ENCODE peak calls at places on chromosomes 7 and 10, in five cellular contexts. L is HCT116, W is transverse colon, D is sigmoid colon, Q is prostate gland. N is an unnamed sample.
A peak's percentile ranks its signal among the peaks of the same experiment; 100 is the strongest.

GRCh38 chr10:6314620-6315205 is 112.0 kb downstream of the PFKFB3 start:
- DNase-seq in D (no peak), Q (no peak), W (peak; percentile 19), L (no peak), N (no peak)

GRCh38 chr10:89183571-89183970 is 23.5 kb downstream of the CH25H start:
- DNase-seq in L (no peak), W (no peak), D (no peak), Q (no peak), N (no peak)

GRCh38 chr7:22445140-22445722 is 54.8 kb downstream of the STEAP1B start:
- DNase-seq in W (peak; percentile 83), Q (peak; percentile 68), D (peak; percentile 80), L (no peak), N (no peak)

GRCh38 chr10:88616250-88616977 is 29.9 kb downstream of the LIPJ start:
- DNase-seq in L (no peak), W (no peak), D (peak; percentile 63), Q (no peak), N (no peak)

GRCh38 chr7:76329479-76329878 is 27.0 kb downstream of the HSPB1 start:
- DNase-seq in D (peak; percentile 53), W (no peak), Q (no peak), L (no peak), N (no peak)

GRCh38 chr7:132090444-132090843 is 485.8 kb downstream of the PLXNA4 start:
- DNase-seq in D (no peak), Q (no peak), W (no peak), L (no peak), N (no peak)

GRCh38 chr10:6924166-6924565 is 344.1 kb upstream of the PRKCQ start:
- DNase-seq in Q (no peak), D (no peak), W (no peak), L (no peak), N (no peak)

GRCh38 chr7:85595639-85596268 is 408.9 kb upstream of the SEMA3D start:
- DNase-seq in Q (no peak), W (no peak), L (no peak), D (no peak), N (no peak)

GRCh38 chr7:73706122-73707044 is 13.1 kb downstream of the STX1A start:
- DNase-seq in D (no peak), Q (no peak), L (peak; percentile 68), W (no peak), N (peak; percentile 89)

GRCh38 chr7:163298-163695 is 29.1 kb upstream of the FAM20C start:
- DNase-seq in W (no peak), Q (no peak), D (no peak), L (no peak), N (no peak)

GRCh38 chr7:152881893-152882292 is 122.3 kb downstream of the ACTR3B start:
- DNase-seq in Q (no peak), W (no peak), L (no peak), D (no peak), N (no peak)

GRCh38 chr7:3588341-3588740 is 287.3 kb downstream of the SDK1 start:
- DNase-seq in W (no peak), D (no peak), Q (no peak), L (no peak), N (no peak)

GRCh38 chr10:126065751-126066150 is 169.4 kb downstream of the FANK1 start:
- DNase-seq in W (no peak), L (no peak), D (no peak), Q (no peak), N (no peak)

GRCh38 chr7:141701489-141702046 is 398 bp downstream of the DENND11 start:
- DNase-seq in L (no peak), W (peak; percentile 59), D (peak; percentile 70), Q (peak; percentile 18), N (no peak)

GRCh38 chr7:29987083-29987482 is 2.5 kb downstream of the SCRN1 start:
- DNase-seq in W (no peak), L (no peak), D (no peak), Q (no peak), N (peak; percentile 36)

GRCh38 chr10:123140983-123141390 is 5.2 kb downstream of the HMX3 start:
- DNase-seq in D (peak; percentile 52), Q (no peak), L (no peak), W (no peak), N (no peak)

GRCh38 chr7:6495597-6496262 is 48.0 kb upstream of the DAGLB start:
- DNase-seq in W (no peak), D (no peak), Q (no peak), L (no peak), N (no peak)

GRCh38 chr7:158384746-158385145 is 202.9 kb downstream of the PTPRN2 start:
- DNase-seq in D (no peak), W (no peak), Q (no peak), L (no peak), N (no peak)

GRCh38 chr10:93075369-93076221 is 1.9 kb downstream of the CYP26A1 start:
- DNase-seq in W (no peak), D (no peak), Q (no peak), L (no peak), N (no peak)

GRCh38 chr7:12056977-12057376 is 154.1 kb upstream of the TMEM106B start:
- DNase-seq in Q (no peak), D (no peak), W (no peak), L (no peak), N (no peak)

GRCh38 chr10:43124574-43125273 is 13.5 kb upstream of the CSGALNACT2 start:
- DNase-seq in W (peak; percentile 6), L (no peak), D (no peak), Q (no peak), N (no peak)

GRCh38 chr7:66859794-66860645 is 61.0 kb upstream of the TMEM248 start:
- DNase-seq in W (no peak), D (no peak), Q (peak; percentile 7), L (no peak), N (no peak)

GRCh38 chr7:29843106-29843505 is 36.8 kb downstream of the WIPF3 start:
- DNase-seq in D (no peak), W (no peak), Q (no peak), L (no peak), N (no peak)

GRCh38 chr7:20172736-20173334 is 44.3 kb downstream of the MACC1 start:
- DNase-seq in Q (peak; percentile 38), W (peak; percentile 62), D (peak; percentile 88), L (peak; percentile 52), N (peak; percentile 60)

GRCh38 chr10:44880090-44880715 is 30.9 kb upstream of the TMEM72 start:
- DNase-seq in L (no peak), Q (no peak), D (no peak), W (no peak), N (no peak)

DNA sequence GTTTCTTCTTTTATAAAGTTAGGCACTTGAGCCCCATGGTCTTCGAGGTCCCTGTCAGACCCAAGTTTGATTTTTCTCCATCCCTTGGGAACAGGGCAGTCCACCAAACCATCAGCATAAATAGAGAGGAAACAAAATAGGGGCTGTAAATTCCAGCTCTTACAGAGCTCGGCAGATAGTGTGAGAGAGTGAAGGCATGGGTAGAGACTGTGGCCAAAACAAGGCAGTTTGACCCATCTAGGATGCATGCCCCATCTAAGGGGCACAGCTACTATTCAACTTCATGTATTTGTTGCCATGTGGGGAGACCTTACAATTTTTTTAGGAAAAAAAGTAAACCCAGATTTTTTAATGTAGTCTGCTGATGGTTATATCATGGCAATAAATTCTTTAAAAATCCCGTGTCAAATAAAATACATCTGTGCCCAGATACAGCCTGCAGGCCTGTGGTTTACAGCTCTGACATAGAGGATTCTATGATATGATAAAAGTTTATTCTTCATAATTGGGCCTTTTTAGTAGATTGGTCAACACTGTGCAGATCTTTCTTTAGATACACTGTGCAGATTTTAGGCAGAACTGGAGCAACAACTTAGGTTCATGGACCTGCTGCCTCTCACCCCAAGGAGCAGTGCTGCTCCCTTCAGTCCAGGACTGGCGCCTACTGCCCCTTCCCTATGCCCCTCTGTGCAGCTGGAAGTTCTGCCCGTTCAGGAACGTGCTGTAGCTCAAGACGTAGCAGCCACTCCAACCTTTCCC is 5.3 kb downstream of the PPP1R3C start:
- DNase-seq in L (no peak), Q (no peak), W (no peak), D (no peak), N (no peak)
- H3K4me3 ChIP-seq in L (no peak overlapping the region), Q (no peak overlapping the region), W (no peak overlapping the region), D (no peak overlapping the region), N (no peak overlapping the region)

DNA sequence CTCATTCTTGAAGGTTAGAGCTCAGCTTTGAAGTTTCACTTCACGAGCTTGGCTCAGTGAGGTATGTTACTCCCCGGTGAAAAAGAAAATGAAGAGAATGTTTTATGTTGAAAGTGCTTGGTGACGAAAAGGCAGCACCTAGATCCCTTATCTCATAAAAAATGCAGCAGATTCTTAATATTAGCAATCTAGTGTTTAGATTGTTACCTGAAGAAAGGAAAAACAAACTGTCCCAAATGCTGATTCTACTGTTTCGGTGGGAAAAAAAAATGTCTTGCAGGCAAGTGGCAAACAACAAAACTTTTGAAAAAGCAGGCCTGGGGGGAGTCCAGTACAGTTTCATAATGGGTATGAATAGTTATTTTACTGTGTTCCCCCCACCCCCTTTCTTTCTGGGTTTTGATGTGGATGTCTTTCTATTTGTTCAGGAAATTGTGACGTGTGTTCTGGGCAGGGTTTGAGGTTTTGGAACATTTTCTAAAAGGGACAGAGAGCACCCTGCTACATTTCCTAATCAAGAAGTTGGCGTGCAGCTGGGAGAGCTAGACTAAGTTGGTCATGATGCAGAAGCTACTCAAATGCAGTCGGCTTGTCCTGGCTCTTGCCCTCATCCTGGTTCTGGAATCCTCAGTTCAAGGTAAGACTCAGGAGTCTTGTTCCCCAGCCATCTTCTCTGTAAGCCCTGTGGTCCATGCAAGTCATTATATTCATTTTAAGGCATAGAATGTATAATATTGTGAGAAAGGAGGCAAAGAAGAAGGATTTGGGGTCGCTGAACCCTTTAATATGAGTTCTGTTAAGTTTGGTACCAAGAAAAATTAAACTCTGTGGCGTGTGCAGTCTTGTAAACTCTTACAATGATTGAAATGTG is at the start of gene SRGN:
- DNase-seq in D (peak; percentile 86), L (no peak), W (peak; percentile 81), Q (peak; percentile 58), N (no peak)
- H3K4me1 ChIP-seq in D (no peaks in the 10 kb centered on the region), L (peaks cover under 1% of the 10 kb centered on the region), W (no peaks in the 10 kb centered on the region), Q (no peaks in the 10 kb centered on the region), N (peaks cover 2% of the 10 kb centered on the region)

GRCh38 chr10:97138174-97138573 is 47.6 kb downstream of the SLIT1 start:
- DNase-seq in L (peak; percentile 31), D (no peak), W (no peak), Q (peak; percentile 10), N (no peak)

GRCh38 chr10:97134983-97135382 is 50.8 kb downstream of the SLIT1 start:
- DNase-seq in D (no peak), Q (no peak), L (no peak), W (no peak), N (no peak)

GRCh38 chr10:97138777-97139317 is 46.9 kb downstream of the SLIT1 start:
- DNase-seq in D (no peak), L (no peak), W (no peak), Q (no peak), N (no peak)

GRCh38 chr10:97135464-97135863 is 50.3 kb downstream of the SLIT1 start:
- DNase-seq in L (no peak), W (no peak), D (peak; percentile 35), Q (no peak), N (no peak)

DNA sequence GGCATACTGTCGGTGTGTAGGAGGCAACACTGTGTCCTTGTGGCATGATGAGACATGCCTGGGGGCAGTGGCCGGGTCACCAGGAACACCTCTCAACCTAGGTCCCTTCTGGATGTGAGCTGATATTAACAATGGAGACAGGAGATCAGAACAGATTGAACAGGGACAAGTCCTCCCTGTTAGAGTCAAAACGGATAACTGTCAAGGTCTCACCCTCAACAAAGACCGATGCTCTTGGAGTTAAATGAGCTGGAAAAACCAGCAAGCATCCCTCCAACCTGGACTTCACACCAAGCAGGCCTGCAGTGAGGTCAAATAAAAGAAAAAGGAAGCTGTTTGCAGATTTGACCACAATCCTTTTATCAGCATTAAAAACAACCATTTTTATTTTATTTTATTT is 49.0 kb downstream of the SLIT1 start:
- DNase-seq in D (no peak), Q (no peak), L (no peak), W (no peak), N (no peak)
- TF ChIP-seq POLR2AphosphoS5 in D (no peak), Q (no peak), L (no peak), W (no peak), N (no peak)

GRCh38 chr10:11162828-11163599 is 145.3 kb downstream of the CELF2 start:
- DNase-seq in L (no peak), W (peak; percentile 81), Q (no peak), D (peak; percentile 82), N (no peak)
- H3K4me3 ChIP-seq in L (no peak overlapping the region), W (peak overlapping the region; percentile 76), Q (no peak overlapping the region), D (no peak overlapping the region), N (no peak overlapping the region)